ENCODE peak calls at places on chromosome X, in nine cellular contexts. One of them, this sample, is unnamed.
A peak's percentile ranks its signal among the peaks of the same experiment; 100 is the strongest.

GRCh38 chrX:138925330-138925729 is 213.8 kb upstream of the FGF13 start:
- DNase-seq in ovary: no peak
- DNase-seq in transverse colon: no peak
- DNase-seq in progenitor cell of endocrine pancreas: no peak
- DNase-seq in AG10803: peak; percentile 93
- DNase-seq in memory B cell: no peak
- DNase-seq in germinal center: no peak
- DNase-seq in NCI-H345: no peak
- DNase-seq in left ventricle myocardium superior: no peak
- DNase-seq in this sample: no peak

GRCh38 chrX:104854188-104854587 is 288.2 kb downstream of the IL1RAPL2 start:
- DNase-seq in AG10803: no peak
- DNase-seq in ovary: no peak
- DNase-seq in germinal center: no peak
- DNase-seq in transverse colon: no peak
- DNase-seq in memory B cell: no peak
- DNase-seq in left ventricle myocardium superior: no peak
- DNase-seq in NCI-H345: no peak
- DNase-seq in progenitor cell of endocrine pancreas: no peak
- DNase-seq in this sample: no peak

GRCh38 chrX:118508690-118509089 is 13.1 kb downstream of the DOCK11 start:
- DNase-seq in NCI-H345: no peak
- DNase-seq in ovary: no peak
- DNase-seq in progenitor cell of endocrine pancreas: no peak
- DNase-seq in transverse colon: no peak
- DNase-seq in left ventricle myocardium superior: no peak
- DNase-seq in AG10803: no peak
- DNase-seq in memory B cell: no peak
- DNase-seq in germinal center: no peak
- DNase-seq in this sample: no peak

GRCh38 chrX:28847423-28847822 is 260.2 kb downstream of the IL1RAPL1 start:
- DNase-seq in NCI-H345: no peak
- DNase-seq in germinal center: no peak
- DNase-seq in transverse colon: no peak
- DNase-seq in memory B cell: no peak
- DNase-seq in progenitor cell of endocrine pancreas: no peak
- DNase-seq in left ventricle myocardium superior: peak; percentile 38
- DNase-seq in ovary: no peak
- DNase-seq in AG10803: no peak
- DNase-seq in this sample: peak; percentile 85

GRCh38 chrX:50941638-50942037 is 31.1 kb downstream of the BMP15 start:
- DNase-seq in left ventricle myocardium superior: no peak
- DNase-seq in memory B cell: no peak
- DNase-seq in germinal center: no peak
- DNase-seq in NCI-H345: no peak
- DNase-seq in AG10803: no peak
- DNase-seq in ovary: no peak
- DNase-seq in progenitor cell of endocrine pancreas: no peak
- DNase-seq in transverse colon: peak; percentile 8
- DNase-seq in this sample: no peak

GRCh38 chrX:868248-868647 is 237.7 kb downstream of the SHOX start:
- DNase-seq in transverse colon: no peak
- DNase-seq in left ventricle myocardium superior: no peak
- DNase-seq in ovary: no peak
- DNase-seq in AG10803: no peak
- DNase-seq in memory B cell: no peak
- DNase-seq in progenitor cell of endocrine pancreas: no peak
- DNase-seq in NCI-H345: no peak
- DNase-seq in germinal center: no peak
- DNase-seq in this sample: no peak

GRCh38 chrX:42189601-42190000 is 266.2 kb upstream of the CASK start:
- DNase-seq in progenitor cell of endocrine pancreas: no peak
- DNase-seq in ovary: no peak
- DNase-seq in memory B cell: no peak
- DNase-seq in left ventricle myocardium superior: no peak
- DNase-seq in germinal center: no peak
- DNase-seq in AG10803: no peak
- DNase-seq in NCI-H345: no peak
- DNase-seq in transverse colon: no peak
- DNase-seq in this sample: no peak

GRCh38 chrX:79161655-79162054 is 17.2 kb downstream of the GPR174 start:
- DNase-seq in AG10803: no peak
- DNase-seq in left ventricle myocardium superior: no peak
- DNase-seq in ovary: no peak
- DNase-seq in memory B cell: no peak
- DNase-seq in germinal center: no peak
- DNase-seq in transverse colon: no peak
- DNase-seq in progenitor cell of endocrine pancreas: no peak
- DNase-seq in NCI-H345: no peak
- DNase-seq in this sample: no peak

GRCh38 chrX:150226223-150226965 is 136.7 kb upstream of the MAMLD1 start:
- DNase-seq in AG10803: no peak
- DNase-seq in progenitor cell of endocrine pancreas: no peak
- DNase-seq in memory B cell: no peak
- DNase-seq in transverse colon: no peak
- DNase-seq in germinal center: no peak
- DNase-seq in NCI-H345: no peak
- DNase-seq in ovary: no peak
- DNase-seq in left ventricle myocardium superior: no peak
- DNase-seq in this sample: no peak

GRCh38 chrX:78517124-78517523 is 142.0 kb downstream of the RTL3 start:
- DNase-seq in progenitor cell of endocrine pancreas: no peak
- DNase-seq in transverse colon: no peak
- DNase-seq in NCI-H345: no peak
- DNase-seq in ovary: no peak
- DNase-seq in left ventricle myocardium superior: no peak
- DNase-seq in AG10803: no peak
- DNase-seq in memory B cell: no peak
- DNase-seq in germinal center: no peak
- DNase-seq in this sample: no peak

GRCh38 chrX:150983526-150984163 is 510 bp downstream of the HMGB3 start:
- DNase-seq in transverse colon: no peak
- DNase-seq in germinal center: peak; percentile 8
- DNase-seq in left ventricle myocardium superior: no peak
- DNase-seq in ovary: no peak
- DNase-seq in AG10803: no peak
- DNase-seq in NCI-H345: no peak
- DNase-seq in memory B cell: peak; percentile 26
- DNase-seq in progenitor cell of endocrine pancreas: no peak
- DNase-seq in this sample: no peak

GRCh38 chrX:16628954-16629595 is 20.9 kb upstream of the S100G start:
- DNase-seq in memory B cell: no peak
- DNase-seq in AG10803: no peak
- DNase-seq in left ventricle myocardium superior: no peak
- DNase-seq in transverse colon: no peak
- DNase-seq in progenitor cell of endocrine pancreas: no peak
- DNase-seq in ovary: no peak
- DNase-seq in germinal center: no peak
- DNase-seq in NCI-H345: no peak
- DNase-seq in this sample: no peak

This sample was measured in heart left ventricle.